ENCODE peak calls at places on chromosomes 5 and 9, in four cellular contexts. G is AG04450, L is hepatocyte, Q is lung. S is an unnamed sample.
A peak's percentile ranks its signal among the peaks of the same experiment; 100 is the strongest.

GRCh38 chr5:20619606-20620005 is 631.6 kb upstream of the CDH18 start:
- DNase-seq in G (no peak), L (no peak), Q (no peak), S (no peak)

GRCh38 chr5:131505237-131505908 is 129.7 kb downstream of the RAPGEF6 start:
- DNase-seq in L (no peak), Q (no peak), G (no peak), S (no peak)

GRCh38 chr9:98572796-98573195 is 135.9 kb downstream of the GABBR2 start:
- DNase-seq in G (no peak), L (no peak), Q (no peak), S (no peak)

GRCh38 chr9:118331622-118332045 is 627.4 kb downstream of the TLR4 start:
- DNase-seq in L (peak; percentile 59), G (no peak), Q (no peak), S (no peak)

GRCh38 chr5:4520557-4520956 is 619.6 kb upstream of the ADAMTS16 start:
- DNase-seq in G (no peak), Q (no peak), L (no peak), S (no peak)

GRCh38 chr9:129365196-129365595 is 187.1 kb upstream of the IER5L start:
- DNase-seq in L (no peak), G (no peak), Q (no peak), S (no peak)

GRCh38 chr5:91384671-91385430 is 1.7 kb upstream of the ARRDC3 start:
- DNase-seq in L (peak; percentile 90), G (peak; percentile 67), Q (peak; percentile 51), S (peak; percentile 96)

GRCh38 chr5:126525630-126526245 is 69.3 kb downstream of the ALDH7A1 start:
- DNase-seq in G (no peak), Q (peak; percentile 41), L (no peak), S (peak; percentile 73)

GRCh38 chr9:72952914-72953313 is at the start of gene ALDH1A1:
- DNase-seq in L (peak; percentile 50), G (no peak), Q (peak; percentile 42), S (peak; percentile 22)
- H3K4me3 ChIP-seq in L (peak within 1 kb of the TSS; percentile 34), G (no peak within 1 kb of the TSS), Q (no peak within 1 kb of the TSS), S (peak within 1 kb of the TSS; percentile 8)

GRCh38 chr5:135186662-135187522 is 152.9 kb upstream of the PITX1 start:
- DNase-seq in L (peak; percentile 57), G (no peak), Q (no peak), S (no peak)

GRCh38 chr5:135183464-135183863 is 149.4 kb upstream of the PITX1 start:
- DNase-seq in Q (no peak), G (no peak), L (no peak), S (no peak)

GRCh38 chr5:135185461-135186075 is 151.5 kb upstream of the PITX1 start:
- DNase-seq in L (peak; percentile 29), Q (no peak), G (no peak), S (no peak)

GRCh38 chr5:135182675-135183074 is 148.6 kb upstream of the PITX1 start:
- DNase-seq in L (no peak), Q (no peak), G (no peak), S (no peak)

DNA sequence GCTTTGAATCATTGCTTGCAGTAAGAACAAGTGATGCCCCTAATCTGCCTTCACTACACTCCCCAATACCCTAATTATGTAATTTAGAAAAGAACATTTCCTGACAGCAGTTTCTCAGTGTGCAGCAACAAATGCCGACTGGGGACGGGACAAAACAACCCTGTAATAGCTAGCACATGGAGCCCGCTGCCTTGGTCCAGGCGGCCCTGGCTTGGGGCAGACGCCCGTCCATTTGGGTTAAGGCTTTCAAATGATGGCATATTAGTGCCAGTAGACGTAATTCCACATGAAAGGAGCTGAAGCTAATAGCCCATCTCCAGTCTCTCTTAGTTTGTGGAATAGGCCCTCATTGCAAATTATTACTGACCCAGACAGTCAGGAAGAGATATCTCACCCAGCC is 150.6 kb upstream of the PITX1 start:
- DNase-seq in Q (no peak), L (no peak), G (no peak), S (no peak)
- H3K27me3 ChIP-seq in Q (no peaks in the 10 kb centered on the region), L (no peaks in the 10 kb centered on the region), G (no peaks in the 10 kb centered on the region), S (peaks cover 11% of the 10 kb centered on the region)

GRCh38 chr9:133375724-133376654 is at the start of the genes STKLD1 and SURF4:
- DNase-seq in L (peak; percentile 99), Q (peak; percentile 95), G (peak; percentile 79), S (peak; percentile 97)
- TF ChIP-seq CTCF in L (no peak), Q (no peak), G (no peak), S (no peak)

GRCh38 chr5:80117446-80117845 is 82.3 kb downstream of the THBS4 start:
- DNase-seq in Q (no peak), L (no peak), G (no peak), S (no peak)
- H3K4me3 ChIP-seq in Q (no peak overlapping the region), L (no peak overlapping the region), G (no peak overlapping the region), S (no peak overlapping the region)

GRCh38 chr5:15385553-15385952 is 114.4 kb upstream of the FBXL7 start:
- DNase-seq in Q (no peak), L (no peak), G (no peak), S (no peak)
- H3K27me3 ChIP-seq in Q (no peaks in the 10 kb centered on the region), L (no peaks in the 10 kb centered on the region), G (peaks cover 5% of the 10 kb centered on the region), S (no peaks in the 10 kb centered on the region)

DNA sequence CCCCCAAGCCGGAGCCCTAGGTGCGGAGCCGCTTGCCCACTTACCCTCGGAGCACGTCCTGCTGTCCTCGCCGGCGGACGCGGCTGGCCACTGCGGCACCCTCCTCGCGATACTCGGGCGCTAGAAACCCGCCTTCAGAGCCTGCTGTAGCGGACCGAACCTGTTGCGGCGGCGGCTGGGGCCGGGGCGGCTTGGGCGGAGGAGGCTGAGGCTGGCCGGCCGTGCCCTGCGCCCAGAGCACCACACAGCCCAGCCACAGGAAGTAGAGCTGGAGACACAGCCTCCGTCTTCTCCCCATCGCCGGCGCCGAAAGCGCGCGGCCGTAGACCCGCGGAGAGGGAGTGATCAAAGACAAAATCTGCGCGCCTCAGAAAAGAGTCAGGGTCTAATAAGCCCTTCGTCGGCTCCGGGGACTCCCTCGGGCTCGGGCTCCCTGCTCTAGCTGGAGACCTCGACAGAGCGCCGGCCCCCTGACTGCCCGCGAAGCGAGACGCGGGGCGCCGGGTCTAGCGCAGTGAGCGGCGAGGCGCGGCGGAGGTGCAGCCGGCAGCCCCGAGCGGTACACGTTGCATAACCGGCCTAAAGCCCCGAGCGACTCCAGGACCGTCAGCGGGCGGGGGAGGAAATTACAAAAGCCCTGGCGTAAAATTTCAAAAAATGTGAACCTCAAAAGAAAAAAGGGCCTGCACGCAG is 593 bp downstream of the FBN2 start:
- DNase-seq in L (peak; percentile 63), G (no peak), Q (no peak), S (peak; percentile 13)
- TF ChIP-seq CTCF in L (no peak), G (no peak), Q (no peak), S (no peak)